ENCODE peak calls at places on chromosomes 12 and 14, in four cellular contexts. Z is A549; K is neural progenitor cell; R is CD8-positive, alpha-beta memory T cell. H is an unnamed sample. For H3K4me1, the result is how much of the 10 kb centered on the place peaks cover.

GRCh38 chr14:100488057-100488456 is 99.2 kb downstream of the BEGAIN start:
- DNase-seq in Z (no peak), K (no peak), R (no peak), H (no peak)

GRCh38 chr14:52268191-52269061 is 928 bp downstream of the PTGDR start:
- DNase-seq in Z (no peak), K (peak), R (peak), H (no peak)

GRCh38 chr14:100695423-100695738 is 31.3 kb upstream of the DLK1 start:
- DNase-seq in Z (no peak), K (no peak), R (no peak), H (no peak)

GRCh38 chr14:40685764-40686163 is 920.9 kb upstream of the LRFN5 start:
- DNase-seq in Z (no peak), K (no peak), R (no peak), H (no peak)

GRCh38 chr14:101819251-101819990 is 57.9 kb downstream of the PPP2R5C start:
- DNase-seq in Z (no peak), K (no peak), R (peak), H (no peak)

GRCh38 chr14:37056473-37056872 is 115.9 kb downstream of the SLC25A21 start:
- DNase-seq in Z (peak), K (no peak), R (no peak), H (no peak)

GRCh38 chr12:47840571-47840970 is 20.9 kb upstream of the HDAC7 start:
- DNase-seq in Z (no peak), K (no peak), R (no peak), H (no peak)

GRCh38 chr14:63204407-63205280 is at the start of gene RHOJ:
- DNase-seq in Z (no peak), K (peak), R (no peak), H (no peak)

DNA sequence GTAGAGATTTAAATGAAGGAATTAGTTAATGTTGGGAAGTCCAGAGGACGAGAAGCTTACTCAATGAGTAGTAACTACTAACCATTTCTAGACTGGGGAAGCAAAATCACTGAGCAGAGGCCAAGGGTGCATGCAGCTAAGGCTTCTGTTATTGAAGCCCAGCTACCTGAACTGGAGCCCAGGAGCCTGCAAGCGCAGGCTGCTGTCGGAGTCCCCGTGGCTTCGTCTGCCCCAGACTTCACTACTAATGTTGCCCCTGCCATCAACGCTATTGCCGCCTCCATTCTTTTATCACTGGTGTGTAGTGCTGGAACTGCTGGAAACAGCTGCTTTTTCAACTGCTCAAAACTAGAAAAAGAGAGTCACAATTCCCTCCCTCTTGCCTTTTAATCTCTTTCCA is 97.8 kb upstream of the ATF7IP start:
- DNase-seq in Z (no peak), K (no peak), R (no peak), H (no peak)
- H3K27ac ChIP-seq in Z (no peak), K (peak), R (no peak), H (no peak)

GRCh38 chr14:67940894-67941455 is 121.4 kb downstream of the RAD51B start:
- DNase-seq in Z (no peak), K (peak), R (no peak), H (no peak)

GRCh38 chr14:67943947-67944346 is 124.4 kb downstream of the RAD51B start:
- DNase-seq in Z (peak), K (peak), R (peak), H (peak)

GRCh38 chr14:67940476-67940875 is 120.9 kb downstream of the RAD51B start:
- DNase-seq in Z (no peak), K (no peak), R (no peak), H (no peak)

GRCh38 chr14:67941456-67942018 is 122.0 kb downstream of the RAD51B start:
- DNase-seq in Z (no peak), K (peak), R (no peak), H (no peak)

DNA sequence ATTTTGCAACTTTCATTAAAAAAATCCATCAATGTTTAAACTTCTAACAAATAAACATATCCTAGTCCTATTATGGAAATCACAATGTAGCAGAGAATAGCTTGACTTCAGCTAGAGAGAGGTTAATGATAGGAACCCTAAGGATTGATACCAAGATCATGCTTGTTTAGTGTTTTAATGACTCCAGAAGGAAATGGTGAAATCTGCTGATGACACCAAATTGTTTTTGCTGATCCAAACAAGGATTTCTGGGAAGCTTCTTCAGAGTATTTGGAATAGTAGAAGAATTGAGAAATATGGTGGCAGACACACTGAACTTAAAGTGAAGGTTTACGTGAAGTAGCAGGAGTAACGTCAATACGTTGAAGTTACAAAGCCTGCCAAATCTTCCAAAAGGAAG is 122.7 kb downstream of the RAD51B start:
- DNase-seq in Z (no peak), K (no peak), R (no peak), H (no peak)
- H3K4me1 ChIP-seq in Z (half or more), K (half or more), R (under half), H (under half)

DNA sequence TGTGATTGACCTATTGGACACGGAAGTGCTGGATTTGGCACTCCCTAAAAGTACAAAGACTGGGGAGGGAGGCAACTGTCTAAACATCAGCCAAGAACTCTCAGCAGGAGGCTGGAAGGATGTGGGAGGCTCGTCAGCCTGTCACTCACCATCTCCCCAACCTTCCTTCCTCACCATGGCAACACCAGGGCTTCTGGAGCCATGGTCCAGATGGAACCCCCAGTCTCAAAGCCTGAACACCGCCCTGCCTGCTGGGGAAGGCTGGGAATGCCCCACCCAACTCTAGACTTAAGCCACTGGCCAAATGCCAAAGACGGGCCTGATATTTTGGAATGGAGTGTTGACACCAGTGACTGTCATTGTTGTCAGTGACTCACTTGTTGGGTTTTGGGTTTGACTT is 55.3 kb downstream of the GALNT16 start:
- DNase-seq in Z (no peak), K (no peak), R (no peak), H (no peak)
- H3K27ac ChIP-seq in Z (no peak), K (no peak), R (no peak), H (no peak)

GRCh38 chr14:92998957-92999356 is 76.0 kb downstream of the CHGA start:
- DNase-seq in Z (no peak), K (no peak), R (no peak), H (no peak)

GRCh38 chr14:93004699-93005082 is 81.7 kb downstream of the CHGA start:
- DNase-seq in Z (no peak), K (no peak), R (no peak), H (no peak)

GRCh38 chr14:93003945-93004698 is 81.2 kb downstream of the CHGA start:
- DNase-seq in Z (no peak), K (no peak), R (no peak), H (no peak)

GRCh38 chr14:93002851-93003298 is 79.9 kb downstream of the CHGA start:
- DNase-seq in Z (no peak), K (no peak), R (no peak), H (no peak)

DNA sequence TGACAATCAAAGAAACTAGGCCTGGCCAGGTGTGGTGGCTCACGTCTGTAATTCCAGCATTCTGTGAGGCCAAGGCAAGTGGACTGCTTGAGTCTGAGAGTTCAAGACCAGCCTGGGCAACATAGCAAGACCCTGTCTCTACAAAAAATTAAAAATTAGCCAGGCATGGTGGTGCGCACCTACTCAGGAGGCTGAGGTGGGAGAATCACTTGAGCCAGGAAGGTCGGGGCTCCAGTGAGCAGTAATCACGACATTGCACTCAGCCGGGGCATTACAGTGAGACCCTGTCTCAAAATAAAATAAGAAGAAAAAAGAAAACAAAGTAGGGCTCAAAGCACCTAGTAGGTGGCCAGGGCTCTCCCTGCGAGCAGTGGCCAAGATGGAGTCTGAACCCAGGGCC is 79.1 kb downstream of the CHGA start:
- DNase-seq in Z (no peak), K (no peak), R (no peak), H (no peak)
- H3K4me1 ChIP-seq in Z (under half), K (under half), R (under half), H (under half)

GRCh38 chr12:89906824-89907223 is 198.2 kb upstream of the ATP2B1 start:
- DNase-seq in Z (no peak), K (no peak), R (no peak), H (no peak)

GRCh38 chr12:89901906-89902648 is 193.4 kb upstream of the ATP2B1 start:
- DNase-seq in Z (no peak), K (no peak), R (no peak), H (no peak)

GRCh38 chr12:89907659-89908058 is 199.0 kb upstream of the ATP2B1 start:
- DNase-seq in Z (no peak), K (no peak), R (no peak), H (no peak)

GRCh38 chr12:89909753-89910152 is 201.1 kb upstream of the ATP2B1 start:
- DNase-seq in Z (no peak), K (no peak), R (no peak), H (no peak)

DNA sequence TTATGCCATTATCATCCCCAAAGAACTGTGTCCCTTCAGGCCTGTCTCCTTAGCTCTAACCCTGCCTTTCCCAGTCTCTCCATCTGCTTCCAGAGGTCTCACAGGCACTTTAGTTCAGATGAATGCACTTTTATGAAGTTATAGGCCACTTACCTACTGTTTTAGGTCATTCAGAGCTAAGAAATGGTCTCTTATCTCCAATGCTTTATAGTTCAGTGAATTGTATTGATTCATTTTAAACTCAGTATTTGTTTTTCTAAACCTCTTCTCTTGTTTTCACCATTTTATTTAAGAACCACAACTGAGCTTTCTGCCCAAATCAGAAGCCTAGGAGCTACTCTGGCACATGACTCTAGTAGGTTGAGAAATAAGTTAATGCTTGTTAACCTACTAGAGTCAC is 197.5 kb upstream of the ATP2B1 start:
- DNase-seq in Z (no peak), K (no peak), R (no peak), H (no peak)
- H3K27ac ChIP-seq in Z (no peak), K (no peak), R (no peak), H (no peak)

DNA sequence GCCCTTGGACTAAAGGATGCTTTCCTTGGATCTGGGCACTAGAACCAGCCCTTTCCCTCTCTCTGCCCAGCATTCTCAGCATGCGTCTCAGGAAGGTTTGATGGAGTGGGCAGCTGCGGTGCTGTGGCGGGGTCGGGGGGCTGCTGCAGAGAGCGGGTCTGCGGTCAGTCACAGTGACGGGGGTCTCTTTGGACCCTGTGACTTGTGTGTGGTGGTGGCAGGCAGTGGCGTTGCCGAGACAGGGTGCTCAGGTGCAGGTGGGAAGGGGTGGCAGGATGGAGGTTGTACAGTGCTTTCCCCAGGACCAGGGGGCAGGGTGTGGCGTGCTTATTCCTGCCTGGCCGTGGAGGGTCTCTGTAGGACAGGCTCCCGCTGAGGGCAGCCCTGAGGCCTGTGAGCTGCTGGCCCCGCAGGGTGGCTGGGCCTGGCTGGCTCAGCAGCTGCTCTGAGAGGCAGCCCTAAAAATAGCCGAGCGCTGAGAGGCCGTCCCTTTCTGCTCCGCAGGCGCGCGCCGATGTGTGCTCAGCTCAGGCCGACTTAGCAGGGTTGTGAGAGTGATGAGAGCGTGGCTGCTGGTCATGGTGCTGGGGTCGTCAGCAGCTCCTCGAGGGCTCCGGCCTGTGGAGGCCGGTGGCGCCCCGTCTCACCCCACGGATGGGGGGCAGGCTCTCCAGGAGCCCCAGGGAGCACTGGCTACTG is 9.7 kb downstream of the PACS2 start:
- DNase-seq in Z (no peak), K (peak), R (no peak), H (peak)
- H3K4me1 ChIP-seq in Z (under half), K (under half), R (under half), H (under half)

GRCh38 chr14:20387577-20387976 is 25.7 kb downstream of the TEP1 start:
- DNase-seq in Z (no peak), K (no peak), R (no peak), H (peak)
- H3K27ac ChIP-seq in Z (no peak), K (no peak), R (no peak), H (no peak)

GRCh38 chr12:57849035-57849434 is 2.5 kb upstream of the CTDSP2 start:
- DNase-seq in Z (no peak), K (no peak), R (no peak), H (no peak)

GRCh38 chr12:57852195-57852594 is 5.7 kb upstream of the CTDSP2 start:
- DNase-seq in Z (no peak), K (no peak), R (peak), H (peak)

GRCh38 chr12:57851552-57852186 is 5.1 kb upstream of the CTDSP2 start:
- DNase-seq in Z (no peak), K (no peak), R (peak), H (no peak)

GRCh38 chr12:57852620-57853509 is 6.3 kb upstream of the CTDSP2 start:
- DNase-seq in Z (no peak), K (peak), R (peak), H (no peak)

DNA sequence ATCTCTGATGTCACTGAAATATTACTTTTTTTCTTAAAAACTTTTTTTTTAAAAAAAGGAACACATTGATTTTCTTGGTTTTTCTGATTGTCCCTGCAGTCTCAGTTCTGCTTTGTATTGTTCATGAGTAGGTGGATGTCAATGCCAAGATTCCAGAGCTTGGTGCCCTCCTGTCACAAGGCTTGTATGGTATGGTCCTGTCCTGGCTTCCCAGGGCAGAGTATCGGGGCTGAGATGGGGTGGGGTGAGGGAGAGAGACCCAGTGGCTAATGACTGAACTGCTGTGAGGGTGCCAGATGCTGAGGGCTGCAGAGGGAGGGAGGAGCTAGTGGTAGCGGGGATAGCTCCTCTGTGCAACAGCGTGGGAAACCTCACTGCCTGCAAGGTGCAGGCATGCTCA is 4.4 kb upstream of the CTDSP2 start:
- DNase-seq in Z (no peak), K (peak), R (peak), H (no peak)
- H3K4me1 ChIP-seq in Z (under half), K (under half), R (under half), H (under half)

GRCh38 chr12:126051611-126052107 is 986.4 kb downstream of the AACS start:
- DNase-seq in Z (no peak), K (no peak), R (no peak), H (no peak)
- H3K27ac ChIP-seq in Z (no peak), K (no peak), R (no peak), H (no peak)

GRCh38 chr14:22388669-22389625 is 200.1 kb downstream of the DAD1 start:
- DNase-seq in Z (peak), K (no peak), R (no peak), H (no peak)

GRCh38 chr14:22391908-22392307 is 197.1 kb downstream of the DAD1 start:
- DNase-seq in Z (peak), K (peak), R (no peak), H (peak)

GRCh38 chr14:22393796-22394195 is 195.2 kb downstream of the DAD1 start:
- DNase-seq in Z (no peak), K (no peak), R (no peak), H (no peak)

GRCh38 chr14:22390195-22390594 is 198.8 kb downstream of the DAD1 start:
- DNase-seq in Z (no peak), K (no peak), R (no peak), H (no peak)

DNA sequence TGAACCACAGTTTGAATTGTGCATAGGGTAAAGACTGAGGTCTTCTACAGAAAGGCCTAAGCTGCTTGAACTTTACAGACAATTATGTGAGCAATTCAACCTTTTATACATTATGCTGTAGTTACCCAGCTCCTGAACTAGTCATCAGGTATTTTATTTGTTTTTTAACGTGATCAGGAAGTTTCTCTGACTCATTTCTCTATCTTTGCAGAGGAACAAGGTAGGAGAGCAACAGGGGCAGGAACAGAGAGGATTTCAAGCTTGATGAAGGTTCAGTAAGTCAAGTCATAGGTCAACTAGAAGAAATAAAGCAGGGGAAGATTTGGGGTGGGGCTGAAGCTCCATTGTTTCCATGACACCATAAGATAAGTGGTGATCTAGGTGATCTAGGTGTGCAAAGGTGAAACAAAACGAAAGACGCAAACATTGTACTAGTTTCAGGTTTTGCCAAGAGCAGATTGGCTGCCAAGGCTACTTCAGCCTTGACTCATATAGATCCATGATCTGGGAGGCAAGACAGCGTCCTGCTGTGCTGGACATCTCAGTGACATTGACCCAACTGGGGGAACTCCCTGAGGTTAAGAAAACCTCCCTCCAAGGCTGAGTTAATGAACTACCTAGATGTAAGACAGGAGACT is 198.1 kb downstream of the DAD1 start:
- DNase-seq in Z (peak), K (no peak), R (no peak), H (no peak)
- H3K4me1 ChIP-seq in Z (under half), K (under half), R (under half), H (under half)

H was measured in adrenal gland.